ENCODE peak calls at places on chromosomes 11 and 22, in ten cellular contexts. M is esophagus squamous epithelium; I is GM10248; G is NT2/D1; P is neural crest cell; U is stimulated activated CD4-positive, alpha-beta T cell treated with anti-CD3 and anti-CD28 coated beads, Interleukin-1b, Interleukin-23, amount 100 ng/mL, for 1 hour; O is Calu3; J is T-helper 2 cell; Y is brain microvascular endothelial cell; F is activated gamma-delta T cell treated with anti-CD3 and anti-CD28 coated beads, Interleukin-2, amount 50 U/mL, for 16 hours. S is an unnamed sample.

GRCh38 chr22:48376936-48377335 is 1450.7 kb downstream of the BRD1 start:
- DNase-seq in M (no peak), I (no peak), G (no peak), P (no peak), U (no peak), O (no peak), J (no peak), Y (no peak), F (no peak), S (peak)

GRCh38 chr11:45894555-45895247 is 9.2 kb downstream of the MAPK8IP1 start:
- DNase-seq in M (no peak), I (no peak), G (no peak), P (no peak), U (no peak), O (no peak), J (no peak), Y (no peak), F (no peak), S (no peak)

GRCh38 chr22:24697671-24698082 is 76.8 kb downstream of the PIWIL3 start:
- DNase-seq in M (no peak), I (no peak), G (no peak), P (no peak), U (no peak), O (no peak), J (no peak), Y (no peak), F (no peak), S (no peak)

GRCh38 chr11:66743271-66743968 is 14.4 kb upstream of the SPTBN2 start:
- DNase-seq in M (no peak), I (no peak), G (no peak), P (no peak), U (no peak), O (peak), J (no peak), Y (no peak), F (no peak), S (no peak)

GRCh38 chr11:72084960-72085359 is 4.3 kb downstream of the LRRC51 start:
- DNase-seq in M (no peak), I (no peak), G (no peak), P (no peak), U (no peak), O (no peak), J (no peak), Y (no peak), F (no peak), S (no peak)

GRCh38 chr11:235180-235997 is 753 bp downstream of the SIRT3 start:
- DNase-seq in M (no peak), I (no peak), G (no peak), P (no peak), U (no peak), O (no peak), J (peak), Y (no peak), F (peak), S (no peak)

GRCh38 chr11:69299572-69299971 is 5.6 kb downstream of the MYEOV start:
- DNase-seq in M (no peak), I (no peak), G (no peak), P (no peak), U (no peak), O (no peak), J (no peak), Y (no peak), F (no peak), S (peak)

GRCh38 chr22:37254867-37255233 is 10.8 kb upstream of the RAC2 start:
- DNase-seq in M (no peak), I (no peak), G (no peak), P (no peak), U (no peak), O (no peak), J (no peak), Y (peak), F (no peak), S (no peak)

GRCh38 chr22:45709866-45710265 is 38.2 kb downstream of the ATXN10 start:
- DNase-seq in M (no peak), I (no peak), G (no peak), P (no peak), U (no peak), O (no peak), J (no peak), Y (peak), F (no peak), S (no peak)

GRCh38 chr11:121767433-121767832 is 314.7 kb upstream of the SORL1-AS1 start:
- DNase-seq in M (no peak), I (peak), G (no peak), P (no peak), U (no peak), O (no peak), J (no peak), Y (no peak), F (no peak), S (no peak)

GRCh38 chr11:75743711-75744563 is 24.6 kb upstream of the DGAT2 start:
- DNase-seq in M (no peak), I (no peak), G (no peak), P (no peak), U (no peak), O (no peak), J (no peak), Y (no peak), F (no peak), S (no peak)

GRCh38 chr11:77375114-77375513 is 73.6 kb upstream of the GDPD4 start:
- DNase-seq in M (no peak), I (no peak), G (no peak), P (no peak), U (no peak), O (no peak), J (no peak), Y (peak), F (no peak), S (no peak)

GRCh38 chr22:26534166-26534855 is 22.0 kb upstream of the TFIP11 start:
- DNase-seq in M (no peak), I (no peak), G (no peak), P (no peak), U (no peak), O (no peak), J (no peak), Y (no peak), F (no peak), S (no peak)